ENCODE peak calls at places on chromosome 1, in eight cellular contexts. K is RWPE1, V is tibial nerve, C is A673, A is GM20000, E is choroid plexus epithelial cell, U is cardiac muscle cell, I is brain microvascular endothelial cell. Y is an unnamed sample.
A peak's percentile ranks its signal among the peaks of the same experiment; 100 is the strongest.

GRCh38 chr1:9249263-9249533 is 14.6 kb downstream of the H6PD start:
- DNase-seq in K (no peak), V (no peak), C (no peak), A (no peak), E (no peak), U (no peak), I (no peak), Y (no peak)

GRCh38 chr1:36387141-36387949 is 1.6 kb upstream of the STK40 start:
- DNase-seq in K (no peak), V (peak; percentile 66), C (peak; percentile 81), A (no peak), E (peak; percentile 84), U (no peak), I (peak; percentile 71), Y (peak; percentile 43)

GRCh38 chr1:234499119-234500039 is 20.4 kb upstream of the TARBP1 start:
- DNase-seq in K (peak; percentile 74), V (peak; percentile 95), C (peak; percentile 95), A (peak; percentile 73), E (peak; percentile 91), U (peak; percentile 90), I (peak; percentile 89), Y (peak; percentile 93)

GRCh38 chr1:168772428-168772827 is 43.4 kb upstream of the DPT start:
- DNase-seq in K (no peak), V (no peak), C (no peak), A (peak; percentile 7), E (no peak), U (no peak), I (no peak), Y (no peak)

GRCh38 chr1:24540906-24541710 is 14.8 kb upstream of the NCMAP start:
- DNase-seq in K (peak; percentile 40), V (no peak), C (no peak), A (no peak), E (peak; percentile 88), U (no peak), I (peak; percentile 46), Y (no peak)

GRCh38 chr1:154534263-154534844 is 24.1 kb downstream of the UBE2Q1 start:
- DNase-seq in K (peak; percentile 77), V (no peak), C (peak; percentile 19), A (peak; percentile 41), E (peak; percentile 54), U (peak; percentile 52), I (no peak), Y (peak; percentile 27)

GRCh38 chr1:73401666-73402065 is 796.3 kb downstream of the LRRIQ3 start:
- DNase-seq in K (no peak), V (no peak), C (no peak), A (no peak), E (no peak), U (no peak), I (no peak), Y (no peak)

GRCh38 chr1:113821916-113822315 is 9.6 kb upstream of the RSBN1 start:
- DNase-seq in K (no peak), V (no peak), C (no peak), A (no peak), E (no peak), U (no peak), I (no peak), Y (no peak)

GRCh38 chr1:1989102-1989542 is 14.5 kb downstream of the CFAP74 start:
- DNase-seq in K (no peak), V (no peak), C (no peak), A (no peak), E (peak; percentile 12), U (peak; percentile 59), I (peak; percentile 5), Y (no peak)

GRCh38 chr1:186188004-186188539 is 187.0 kb downstream of the TPR start:
- DNase-seq in K (peak; percentile 82), V (no peak), C (peak; percentile 47), A (no peak), E (peak; percentile 86), U (no peak), I (peak; percentile 94), Y (no peak)

GRCh38 chr1:85612704-85613361 is 32.3 kb downstream of the CCN1 start:
- DNase-seq in K (peak; percentile 39), V (no peak), C (peak; percentile 47), A (no peak), E (peak; percentile 97), U (peak; percentile 74), I (peak; percentile 94), Y (no peak)

GRCh38 chr1:203591626-203592025 is 35.0 kb upstream of the ATP2B4 start:
- DNase-seq in K (no peak), V (no peak), C (no peak), A (no peak), E (no peak), U (no peak), I (no peak), Y (no peak)

GRCh38 chr1:203592156-203592555 is 34.5 kb upstream of the ATP2B4 start:
- DNase-seq in K (no peak), V (no peak), C (peak; percentile 49), A (no peak), E (peak; percentile 34), U (peak; percentile 82), I (no peak), Y (peak; percentile 35)

GRCh38 chr1:203593143-203593542 is 33.5 kb upstream of the ATP2B4 start:
- DNase-seq in K (no peak), V (no peak), C (no peak), A (no peak), E (no peak), U (no peak), I (no peak), Y (no peak)

GRCh38 chr1:203592728-203593127 is 33.9 kb upstream of the ATP2B4 start:
- DNase-seq in K (no peak), V (peak; percentile 28), C (no peak), A (no peak), E (peak; percentile 77), U (no peak), I (no peak), Y (no peak)

GRCh38 chr1:203593723-203594122 is 32.9 kb upstream of the ATP2B4 start:
- DNase-seq in K (no peak), V (no peak), C (no peak), A (peak; percentile 25), E (no peak), U (no peak), I (no peak), Y (peak; percentile 32)
- TF ChIP-seq CTCF in K (no peak), V (no peak), C (peak; percentile 33), A (no peak), E (peak; percentile 19), U (no peak), I (peak; percentile 45), Y (no peak)

GRCh38 chr1:162475089-162475488 is 22.5 kb upstream of the UHMK1 start:
- DNase-seq in K (no peak), V (no peak), C (no peak), A (no peak), E (no peak), U (no peak), I (no peak), Y (no peak)

GRCh38 chr1:162470216-162470615 is 27.4 kb upstream of the UHMK1 start:
- DNase-seq in K (no peak), V (no peak), C (no peak), A (no peak), E (peak; percentile 58), U (no peak), I (peak; percentile 6), Y (no peak)

GRCh38 chr1:162471290-162471853 is 26.2 kb upstream of the UHMK1 start:
- DNase-seq in K (no peak), V (no peak), C (no peak), A (no peak), E (no peak), U (no peak), I (no peak), Y (no peak)

GRCh38 chr1:162476620-162477019 is 21.0 kb upstream of the UHMK1 start:
- DNase-seq in K (no peak), V (no peak), C (no peak), A (no peak), E (peak; percentile 20), U (no peak), I (no peak), Y (no peak)

GRCh38 chr1:162475539-162476185 is 22.0 kb upstream of the UHMK1 start:
- DNase-seq in K (no peak), V (no peak), C (peak; percentile 23), A (no peak), E (no peak), U (no peak), I (no peak), Y (no peak)
- TF ChIP-seq CTCF in K (no peak), V (no peak), C (peak; percentile 17), A (no peak), E (no peak), U (no peak), I (no peak), Y (no peak)

GRCh38 chr1:220369511-220369910 is 97.3 kb upstream of the RAB3GAP2 start:
- DNase-seq in K (no peak), V (no peak), C (no peak), A (no peak), E (no peak), U (no peak), I (no peak), Y (no peak)

GRCh38 chr1:220368352-220369265 is 96.4 kb upstream of the RAB3GAP2 start:
- DNase-seq in K (peak; percentile 36), V (no peak), C (no peak), A (no peak), E (peak; percentile 25), U (no peak), I (peak; percentile 18), Y (no peak)

GRCh38 chr1:220370041-220370700 is 97.9 kb upstream of the RAB3GAP2 start:
- DNase-seq in K (peak; percentile 99), V (no peak), C (peak; percentile 93), A (no peak), E (peak; percentile 65), U (peak; percentile 69), I (peak; percentile 83), Y (peak; percentile 37)

GRCh38 chr1:220372451-220372850 is 100.2 kb upstream of the RAB3GAP2 start:
- DNase-seq in K (no peak), V (no peak), C (no peak), A (no peak), E (no peak), U (no peak), I (no peak), Y (no peak)

GRCh38 chr1:220371324-220371723 is 99.1 kb upstream of the RAB3GAP2 start:
- DNase-seq in K (no peak), V (no peak), C (no peak), A (no peak), E (no peak), U (peak; percentile 25), I (no peak), Y (no peak)
- TF ChIP-seq CTCF in K (no peak), V (no peak), C (no peak), A (no peak), E (no peak), U (no peak), I (no peak), Y (no peak)

DNA sequence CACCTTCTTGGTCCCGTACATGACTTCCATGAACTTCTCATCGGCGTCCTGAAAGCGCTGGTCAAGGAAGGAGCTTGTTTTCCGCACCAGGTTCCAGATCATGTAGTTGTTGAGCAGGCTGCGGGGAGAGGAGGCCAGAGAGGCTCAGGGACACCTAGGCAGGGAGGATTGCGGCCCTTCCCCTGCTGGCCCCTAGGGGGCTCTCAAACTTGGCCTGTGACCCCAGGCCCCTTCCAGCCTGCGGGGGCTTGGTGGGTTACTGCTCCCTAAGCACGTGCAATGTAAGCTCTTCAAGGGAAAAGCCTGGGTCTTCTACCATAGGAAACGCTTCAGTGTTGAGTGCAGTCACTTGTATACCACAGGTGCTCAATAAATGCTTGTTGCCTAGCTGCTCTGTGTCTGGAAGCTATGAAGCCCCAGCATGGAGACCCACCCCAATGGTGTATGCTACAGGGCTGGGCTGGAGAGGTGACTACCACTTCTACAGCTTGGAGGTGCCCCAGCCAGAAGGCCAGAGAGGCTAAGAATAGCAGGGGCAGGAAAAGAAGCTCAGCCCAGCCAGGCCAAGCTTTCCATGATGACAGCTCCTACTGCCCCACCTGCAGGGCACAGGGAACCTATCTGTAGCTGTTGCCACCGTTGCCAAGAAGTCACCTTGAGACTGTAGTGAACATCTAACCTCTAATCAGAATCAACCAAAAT is 45.1 kb downstream of the ECE1 start:
- DNase-seq in K (no peak), V (no peak), C (no peak), A (no peak), E (no peak), U (no peak), I (no peak), Y (no peak)
- TF ChIP-seq CTCF in K (no peak), V (peak; percentile 11), C (peak; percentile 51), A (no peak), E (peak; percentile 50), U (peak; percentile 45), I (peak; percentile 67), Y (no peak)

Y was measured in glutamatergic neuron.